ENCODE peak calls at places on chromosomes 1 and 21, in eight cellular contexts. P is M059J; W is lower lobe of right lung; G is amniotic stem cell; C is stimulated activated CD8-positive, alpha-beta memory T cell treated with anti-CD3 and anti-CD28 coated beads, Interleukin-2, amount 100 ng/mL, for 48 hours; Z is CD4-positive, alpha-beta memory T cell; Y is Ammon's horn; R is activated T-helper 1 cell treated with anti-CD3 and anti-CD28 coated beads, Interleukin-2, amount 50 U/mL, for 16 hours. Q is an unnamed sample.

GRCh38 chr1:173856014-173856413 is 11.8 kb downstream of the GAS5 start:
- DNase-seq in P (no peak), W (no peak), Y (no peak), Z (no peak), G (no peak), R (no peak), C (no peak), Q (no peak)

GRCh38 chr1:81126989-81127571 is 673.7 kb upstream of the ADGRL2 start:
- DNase-seq in P (peak; percentile 28), W (no peak), Z (no peak), Y (no peak), C (no peak), G (no peak), R (no peak), Q (no peak)

GRCh38 chr1:22760453-22760852 is 49.8 kb downstream of the EPHB2 start:
- DNase-seq in W (no peak), Z (no peak), Y (no peak), G (no peak), C (no peak), R (no peak), P (peak; percentile 87), Q (no peak)

GRCh38 chr21:46637952-46638746 is 2.7 kb downstream of the PRMT2 start:
- DNase-seq in P (peak; percentile 41), R (no peak), Y (no peak), G (no peak), C (no peak), Z (no peak), W (no peak), Q (no peak)

GRCh38 chr1:98920441-98921110 is 84.1 kb downstream of the PLPPR5 start:
- DNase-seq in R (no peak), P (peak; percentile 68), Y (no peak), C (no peak), W (no peak), G (peak; percentile 53), Z (no peak), Q (no peak)

GRCh38 chr1:25817840-25818501 is 1.8 kb upstream of the MTFR1L start:
- DNase-seq in Z (no peak), P (no peak), Y (no peak), R (no peak), C (no peak), G (no peak), W (no peak), Q (no peak)

GRCh38 chr1:170893655-170894297 is 41.6 kb upstream of the MROH9 start:
- DNase-seq in R (no peak), P (no peak), G (no peak), Z (no peak), W (no peak), C (no peak), Y (no peak), Q (no peak)

GRCh38 chr1:43067856-43068751 is 104.0 kb downstream of the EBNA1BP2 start:
- DNase-seq in Z (no peak), W (no peak), R (no peak), C (no peak), G (no peak), P (no peak), Y (peak; percentile 43), Q (no peak)

GRCh38 chr1:26234644-26235384 is 814 bp downstream of the CEP85 start:
- DNase-seq in W (no peak), Z (peak; percentile 22), Y (peak; percentile 17), G (no peak), C (peak; percentile 14), R (no peak), P (peak; percentile 47), Q (peak; percentile 17)

Q was measured in Panc1.